ENCODE peak calls at places on chromosomes 12 and 14, in seven cellular contexts. K is Karpas-422, L is iris pigment epithelial cell, J is NCI-H69, F is nephron progenitor cell, I is IMR-90, D is BJ. N is an unnamed sample.

GRCh38 chr14:51487848-51488247 is 163.9 kb upstream of the FRMD6 start:
- DNase-seq in K (no peak), L (no peak), J (no peak), F (no peak), I (no peak), D (no peak), N (no peak)

GRCh38 chr12:118498171-118498570 is 121.8 kb downstream of the SUDS3 start:
- DNase-seq in K (no peak), L (peak; percentile 41), J (no peak), F (no peak), I (no peak), D (no peak), N (peak; percentile 50)

GRCh38 chr12:106084048-106084671 is 54.6 kb downstream of the NUAK1 start:
- DNase-seq in K (no peak), L (peak; percentile 92), J (no peak), F (peak; percentile 51), I (peak; percentile 88), D (peak; percentile 92), N (no peak)

GRCh38 chr12:52050116-52050770 is 999 bp upstream of the NR4A1 start:
- DNase-seq in K (peak; percentile 58), L (no peak), J (peak; percentile 55), F (no peak), I (peak; percentile 50), D (no peak), N (peak; percentile 92)

GRCh38 chr12:106126441-106127288 is 12.1 kb downstream of the NUAK1 start:
- DNase-seq in K (no peak), L (peak; percentile 83), J (peak; percentile 33), F (no peak), I (peak; percentile 80), D (no peak), N (no peak)

GRCh38 chr12:67996347-67996746 is 7.1 kb downstream of the IFNG-AS1 start:
- DNase-seq in K (no peak), L (no peak), J (no peak), F (no peak), I (no peak), D (no peak), N (no peak)

GRCh38 chr12:13167226-13167625 is 29.3 kb upstream of the EMP1 start:
- DNase-seq in K (no peak), L (no peak), J (no peak), F (no peak), I (no peak), D (no peak), N (no peak)

GRCh38 chr14:100144996-100145646 is 14.3 kb downstream of the DEGS2 start:
- DNase-seq in K (no peak), L (no peak), J (no peak), F (no peak), I (no peak), D (no peak), N (no peak)

GRCh38 chr14:94451091-94451751 is 1.4 kb downstream of the SERPINA11 start:
- DNase-seq in K (peak; percentile 100), L (no peak), J (no peak), F (no peak), I (no peak), D (no peak), N (no peak)

GRCh38 chr14:76647699-76648298 is 113.5 kb upstream of the VASH1 start:
- DNase-seq in K (peak; percentile 87), L (peak; percentile 60), J (peak; percentile 83), F (peak; percentile 35), I (peak; percentile 59), D (no peak), N (peak; percentile 32)

GRCh38 chr12:41108032-41108431 is 80.1 kb upstream of the PDZRN4 start:
- DNase-seq in K (no peak), L (no peak), J (peak; percentile 7), F (no peak), I (no peak), D (no peak), N (no peak)

GRCh38 chr14:51862171-51862838 is 1.9 kb downstream of the GNG2 start:
- DNase-seq in K (peak; percentile 79), L (no peak), J (peak; percentile 87), F (no peak), I (peak; percentile 19), D (no peak), N (peak; percentile 19)

GRCh38 chr12:4939418-4940023 is 29.8 kb downstream of the KCNA1 start:
- DNase-seq in K (no peak), L (no peak), J (peak; percentile 100), F (no peak), I (no peak), D (no peak), N (peak; percentile 99)

GRCh38 chr12:112904571-112904970 is 2.2 kb upstream of the OAS1 start:
- DNase-seq in K (no peak), L (peak; percentile 39), J (no peak), F (no peak), I (no peak), D (no peak), N (no peak)

GRCh38 chr14:54489731-54490447 is 1.1 kb upstream of the GMFB start:
- DNase-seq in K (no peak), L (no peak), J (peak; percentile 52), F (no peak), I (no peak), D (no peak), N (no peak)

GRCh38 chr14:57266060-57266459 is 2.6 kb downstream of the EXOC5 start:
- DNase-seq in K (no peak), L (peak; percentile 11), J (peak; percentile 9), F (no peak), I (peak; percentile 13), D (no peak), N (no peak)

GRCh38 chr14:56798447-56799326 is 11.6 kb downstream of the OTX2 start:
- DNase-seq in K (no peak), L (no peak), J (no peak), F (no peak), I (no peak), D (no peak), N (no peak)

GRCh38 chr14:24250354-24250753 is 7.9 kb upstream of the TINF2 start:
- DNase-seq in K (no peak), L (no peak), J (no peak), F (no peak), I (no peak), D (no peak), N (no peak)

GRCh38 chr14:71141701-71142374 is 234.6 kb downstream of the PCNX1 start:
- DNase-seq in K (no peak), L (peak; percentile 77), J (no peak), F (no peak), I (peak; percentile 59), D (no peak), N (no peak)

GRCh38 chr12:72276212-72276865 is 4.2 kb downstream of the TRHDE start:
- DNase-seq in K (no peak), L (peak; percentile 71), J (peak; percentile 71), F (no peak), I (no peak), D (no peak), N (no peak)

GRCh38 chr14:84254205-84254788 is 1275.6 kb upstream of the FLRT2 start:
- DNase-seq in K (no peak), L (peak; percentile 33), J (peak; percentile 74), F (peak; percentile 14), I (no peak), D (no peak), N (peak; percentile 73)

GRCh38 chr12:112191840-112192321 is 66.5 kb downstream of the TRAFD1 start:
- DNase-seq in K (no peak), L (peak; percentile 21), J (no peak), F (no peak), I (peak; percentile 21), D (no peak), N (no peak)

GRCh38 chr12:5083955-5084849 is 40.5 kb downstream of the KCNA5 start:
- DNase-seq in K (peak; percentile 81), L (peak; percentile 46), J (peak; percentile 59), F (peak; percentile 54), I (peak; percentile 71), D (peak; percentile 10), N (peak; percentile 65)

GRCh38 chr14:33908540-33909223 is 42.2 kb downstream of the EGLN3 start:
- DNase-seq in K (peak; percentile 80), L (no peak), J (peak; percentile 26), F (no peak), I (no peak), D (no peak), N (no peak)

GRCh38 chr12:93805736-93806141 is 128.6 kb downstream of the CRADD start:
- DNase-seq in K (no peak), L (no peak), J (peak; percentile 26), F (no peak), I (no peak), D (no peak), N (no peak)

GRCh38 chr14:98323850-98324249 is 948.1 kb downstream of the BCL11B start:
- DNase-seq in K (peak; percentile 16), L (no peak), J (no peak), F (no peak), I (no peak), D (no peak), N (no peak)

GRCh38 chr12:93572712-93573551 is 457 bp downstream of the SOCS2 start:
- DNase-seq in K (no peak), L (peak; percentile 38), J (peak; percentile 75), F (peak; percentile 73), I (peak; percentile 23), D (no peak), N (peak; percentile 69)

GRCh38 chr12:131063427-131063826 is 109.7 kb downstream of the ADGRD1 start:
- DNase-seq in K (no peak), L (no peak), J (no peak), F (no peak), I (no peak), D (no peak), N (no peak)

GRCh38 chr12:108455706-108456105 is 59.4 kb upstream of the FICD start:
- DNase-seq in K (no peak), L (no peak), J (no peak), F (no peak), I (no peak), D (no peak), N (no peak)

GRCh38 chr12:71195338-71195896 is 37.6 kb upstream of the TSPAN8 start:
- DNase-seq in K (no peak), L (no peak), J (no peak), F (no peak), I (no peak), D (no peak), N (peak; percentile 60)

GRCh38 chr12:31234955-31235867 is 90.7 kb downstream of the SINHCAF start:
- DNase-seq in K (no peak), L (peak; percentile 51), J (peak; percentile 100), F (peak; percentile 60), I (peak; percentile 31), D (no peak), N (peak; percentile 98)